ENCODE peak calls at places on chromosome 12, in four cellular contexts. A is tibial nerve, R is neuronal stem cell, D is endodermal cell. H is an unnamed sample. For H3K36me3, the result is how much of the 10 kb centered on the place peaks cover.

GRCh38 chr12:107610030-107610859 is 75.4 kb upstream of the PWP1 start:
- DNase-seq in A (no peak), R (peak), D (peak), H (peak)

GRCh38 chr12:7501031-7501585 is 2.5 kb downstream of the CD163 start:
- DNase-seq in A (no peak), R (no peak), D (no peak), H (no peak)

GRCh38 chr12:4251967-4252366 is 21.6 kb upstream of the CCND2 start:
- DNase-seq in A (no peak), D (no peak), R (no peak), H (no peak)

GRCh38 chr12:113747048-113747447 is 219.1 kb downstream of the RBM19 start:
- DNase-seq in D (no peak), A (no peak), R (no peak), H (no peak)

GRCh38 chr12:53714004-53714403 is 13.2 kb downstream of the CALCOCO1 start:
- DNase-seq in A (no peak), D (no peak), R (no peak), H (no peak)

GRCh38 chr12:30972035-30972434 is 45.5 kb downstream of the TSPAN11 start:
- DNase-seq in A (no peak), R (no peak), D (no peak), H (no peak)

GRCh38 chr12:110157539-110157938 is 33.4 kb downstream of the IFT81 start:
- DNase-seq in D (no peak), R (no peak), A (no peak), H (no peak)

GRCh38 chr12:104475269-104475668 is 18.5 kb downstream of the CHST11 start:
- DNase-seq in D (no peak), R (no peak), A (no peak), H (no peak)

GRCh38 chr12:79262938-79263337 is 398.4 kb downstream of the SYT1 start:
- DNase-seq in R (peak), A (no peak), D (no peak), H (no peak)

GRCh38 chr12:71019282-71019831 is 98.8 kb upstream of the PTPRR start:
- DNase-seq in R (no peak), D (no peak), A (no peak), H (no peak)

GRCh38 chr12:46450279-46450748 is 77.7 kb upstream of the SLC38A2 start:
- DNase-seq in R (no peak), D (no peak), A (peak), H (peak)

GRCh38 chr12:56987551-56988053 is 18.7 kb downstream of the ZBTB39 start:
- DNase-seq in A (peak), R (peak), D (peak), H (peak)

GRCh38 chr12:5807090-5807414 is 138.0 kb downstream of the ANO2 start:
- DNase-seq in R (no peak), D (no peak), A (no peak), H (no peak)

GRCh38 chr12:109461049-109461845 is 15.9 kb downstream of the KCTD10 start:
- DNase-seq in D (no peak), A (peak), R (no peak), H (no peak)

GRCh38 chr12:78119351-78119918 is 288.7 kb downstream of the NAV3 start:
- DNase-seq in A (no peak), D (no peak), R (no peak), H (no peak)

GRCh38 chr12:16492240-16492639 is 113.7 kb downstream of the LMO3 start:
- DNase-seq in A (no peak), R (no peak), D (peak), H (no peak)

GRCh38 chr12:102950950-102951490 is 6.5 kb upstream of the ASCL1 start:
- DNase-seq in D (no peak), R (no peak), A (no peak), H (no peak)

GRCh38 chr12:25377475-25378179 is 126.9 kb upstream of the KRAS start:
- DNase-seq in A (no peak), D (peak), R (no peak), H (no peak)

GRCh38 chr12:102567031-102567985 is 86.9 kb upstream of the IGF1 start:
- DNase-seq in A (no peak), D (no peak), R (no peak), H (no peak)

GRCh38 chr12:71710276-71711125 is 24.6 kb downstream of the TMEM19 start:
- DNase-seq in A (no peak), D (no peak), R (no peak), H (no peak)

GRCh38 chr12:58363971-58364370 is 422.6 kb downstream of the ATP23 start:
- DNase-seq in R (no peak), A (no peak), D (no peak), H (no peak)

GRCh38 chr12:29158364-29158763 is 9.3 kb downstream of the FAR2 start:
- DNase-seq in D (no peak), A (no peak), R (no peak), H (no peak)

GRCh38 chr12:52942914-52943207 is 6.1 kb upstream of the KRT18 start:
- DNase-seq in R (no peak), D (no peak), A (no peak), H (no peak)

GRCh38 chr12:23039834-23040233 is 414.9 kb downstream of the ETNK1 start:
- DNase-seq in D (no peak), R (no peak), A (no peak), H (no peak)

GRCh38 chr12:120054293-120054692 is 62.3 kb downstream of the RAB35 start:
- DNase-seq in R (no peak), A (no peak), D (no peak), H (no peak)

GRCh38 chr12:132803883-132804282 is 24.8 kb downstream of the GOLGA3 start:
- DNase-seq in A (no peak), R (no peak), D (no peak), H (no peak)

GRCh38 chr12:109162551-109162950 is 46.2 kb downstream of the ACACB start:
- DNase-seq in D (no peak), R (no peak), A (no peak), H (no peak)

GRCh38 chr12:78149459-78149858 is 318.8 kb downstream of the NAV3 start:
- DNase-seq in D (no peak), A (no peak), R (no peak), H (no peak)

GRCh38 chr12:72178871-72179270 is 93.3 kb upstream of the TRHDE start:
- DNase-seq in D (no peak), A (no peak), R (no peak), H (no peak)

GRCh38 chr12:69630191-69630590 is 19.5 kb upstream of the LRRC10 start:
- DNase-seq in D (peak), R (no peak), A (no peak), H (no peak)

GRCh38 chr12:73053903-73054302 is 781.7 kb downstream of the TRHDE start:
- DNase-seq in A (no peak), D (no peak), R (no peak), H (no peak)

GRCh38 chr12:123897221-123897620 is 75.4 kb downstream of the CCDC92 start:
- DNase-seq in R (no peak), A (no peak), D (no peak), H (no peak)

GRCh38 chr12:123085730-123086487 is 65.0 kb downstream of the PITPNM2 start:
- DNase-seq in R (no peak), D (no peak), A (no peak), H (peak)

GRCh38 chr12:21541773-21542172 is 15.7 kb downstream of the SPX start:
- DNase-seq in D (no peak), R (no peak), A (no peak), H (no peak)

GRCh38 chr12:114395755-114396152 is 10.2 kb downstream of the TBX5 start:
- DNase-seq in D (peak), R (peak), A (no peak), H (no peak)

GRCh38 chr12:6394398-6394797 is 10.4 kb downstream of the LTBR start:
- DNase-seq in D (no peak), R (no peak), A (no peak), H (no peak)

GRCh38 chr12:119679081-119679480 is 11.1 kb downstream of the PRKAB1 start:
- DNase-seq in A (no peak), D (peak), R (no peak), H (no peak)

GRCh38 chr12:51524386-51524901 is 66.6 kb upstream of the SCN8A start:
- DNase-seq in D (no peak), R (no peak), A (no peak), H (no peak)

GRCh38 chr12:5171701-5172100 is 128.0 kb downstream of the KCNA5 start:
- DNase-seq in A (no peak), R (peak), D (peak), H (peak)

GRCh38 chr12:9243999-9244649 is 35.9 kb upstream of the PZP start:
- DNase-seq in A (no peak), R (no peak), D (no peak), H (no peak)

GRCh38 chr12:9244894-9245293 is 36.7 kb upstream of the PZP start:
- DNase-seq in D (no peak), R (no peak), A (no peak), H (peak)

GRCh38 chr12:9237286-9237685 is 29.1 kb upstream of the PZP start:
- DNase-seq in R (no peak), A (no peak), D (no peak), H (no peak)

GRCh38 chr12:9241301-9241700 is 33.1 kb upstream of the PZP start:
- DNase-seq in R (no peak), A (no peak), D (no peak), H (no peak)

DNA sequence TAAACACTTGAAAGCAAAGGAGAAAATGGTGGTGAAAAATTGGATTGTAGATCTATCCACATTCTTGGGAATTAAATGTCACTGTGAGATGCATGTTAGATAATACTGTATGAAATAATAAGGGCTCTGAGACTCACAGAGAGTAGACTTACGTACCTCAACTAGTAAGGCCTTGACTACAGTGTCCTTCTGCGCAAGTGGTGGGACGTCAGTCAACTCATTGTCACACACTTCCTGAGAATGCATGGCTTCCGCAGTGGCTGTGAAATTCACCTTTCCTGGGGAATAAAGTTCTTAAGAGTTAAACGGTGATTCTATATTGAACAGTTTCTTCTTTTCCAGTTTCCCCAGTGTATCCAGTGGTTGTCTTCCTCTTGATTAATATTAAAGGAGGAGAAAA is 32.6 kb upstream of the PZP start:
- DNase-seq in R (no peak), D (no peak), A (no peak), H (no peak)
- H3K27ac ChIP-seq in R (no peak), D (no peak), A (no peak), H (no peak)

DNA sequence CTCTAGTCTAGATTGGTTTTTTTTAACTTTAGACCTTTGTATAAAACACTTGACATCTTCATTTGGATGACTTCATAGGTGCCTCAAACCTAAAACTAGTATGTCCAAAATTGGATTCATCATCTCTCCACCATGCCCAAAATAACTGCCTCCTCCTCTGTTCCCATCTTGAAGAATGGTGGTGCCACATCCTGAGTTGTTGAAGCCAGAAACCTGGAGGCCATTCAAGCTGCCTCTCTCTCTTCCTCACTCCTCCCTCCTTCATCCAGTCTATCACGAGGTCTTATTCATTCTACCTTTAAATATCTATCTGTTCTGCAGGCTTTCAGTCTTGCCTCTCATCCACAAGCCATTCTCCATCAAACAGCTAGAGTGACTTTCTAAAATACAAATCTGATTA is 26.5 kb upstream of the USP44 start:
- DNase-seq in R (no peak), A (no peak), D (no peak), H (no peak)
- H3K36me3 ChIP-seq in R (under half), A (under half), D (under half), H (under half)

GRCh38 chr12:131222271-131223139 is 268.8 kb downstream of the ADGRD1 start:
- DNase-seq in D (peak), R (peak), A (peak), H (no peak)
- H3K27ac ChIP-seq in D (peak), R (peak), A (no peak), H (no peak)

GRCh38 chr12:14741153-14741552 is 44.8 kb upstream of the GUCY2C start:
- DNase-seq in R (no peak), A (no peak), D (no peak), H (no peak)
- H3K36me3 ChIP-seq in R (under half), A (under half), D (under half), H (under half)

DNA sequence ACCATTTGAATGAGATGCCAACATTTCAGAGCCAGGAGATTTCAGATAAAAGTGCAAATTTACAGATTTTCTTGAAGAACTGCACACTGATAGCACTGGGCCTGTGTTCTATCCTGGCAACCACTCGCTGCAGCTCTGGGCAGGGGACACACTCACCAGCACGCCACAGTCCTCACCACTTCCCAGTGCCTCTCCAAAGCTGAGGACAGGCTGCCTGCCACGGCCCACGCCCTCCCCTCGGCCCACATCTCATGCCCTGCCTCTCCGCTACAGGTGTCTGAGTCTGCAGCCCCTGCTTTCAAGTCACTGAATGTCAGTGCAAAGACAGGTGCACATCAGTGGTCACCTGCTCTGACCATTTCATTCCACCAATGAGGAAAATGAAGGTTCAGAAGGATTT is 12.7 kb downstream of the CAMKK2 start:
- DNase-seq in D (peak), A (no peak), R (no peak), H (no peak)
- H3K27ac ChIP-seq in D (no peak), A (no peak), R (no peak), H (peak)

DNA sequence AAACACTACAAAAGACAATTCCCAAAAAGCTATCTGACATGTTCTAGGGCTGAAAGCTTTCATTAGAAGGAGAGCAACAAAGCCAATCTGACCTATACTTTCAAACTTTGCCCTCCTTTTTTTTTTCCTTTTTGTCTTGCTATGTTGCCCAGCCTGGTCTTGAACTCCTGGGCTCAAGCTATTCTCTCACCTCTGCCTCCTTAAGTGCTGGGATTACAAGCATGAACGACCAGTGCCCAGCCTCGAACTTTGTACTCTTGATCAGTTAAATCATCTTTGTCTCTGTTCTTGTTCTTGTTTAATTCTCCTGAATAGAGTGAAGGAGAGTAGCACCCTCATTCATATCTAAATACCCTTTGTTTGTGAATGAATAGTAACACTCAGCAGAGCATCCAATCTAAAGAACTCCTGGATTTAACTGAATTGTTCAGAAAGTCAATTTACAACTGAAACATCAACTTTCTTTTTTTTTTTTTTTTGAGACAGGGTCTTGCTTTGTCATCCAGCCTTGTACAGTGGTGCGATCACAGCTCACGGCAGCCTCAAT is 22.1 kb downstream of the ERP29 start:
- DNase-seq in R (no peak), A (no peak), D (no peak), H (no peak)
- H3K36me3 ChIP-seq in R (under half), A (half or more), D (half or more), H (under half)

GRCh38 chr12:88141425-88141773 is 489 bp downstream of the CEP290 start:
- DNase-seq in A (no peak), D (no peak), R (no peak), H (no peak)
- H3K27ac ChIP-seq in A (no peak), D (no peak), R (no peak), H (peak)

DNA sequence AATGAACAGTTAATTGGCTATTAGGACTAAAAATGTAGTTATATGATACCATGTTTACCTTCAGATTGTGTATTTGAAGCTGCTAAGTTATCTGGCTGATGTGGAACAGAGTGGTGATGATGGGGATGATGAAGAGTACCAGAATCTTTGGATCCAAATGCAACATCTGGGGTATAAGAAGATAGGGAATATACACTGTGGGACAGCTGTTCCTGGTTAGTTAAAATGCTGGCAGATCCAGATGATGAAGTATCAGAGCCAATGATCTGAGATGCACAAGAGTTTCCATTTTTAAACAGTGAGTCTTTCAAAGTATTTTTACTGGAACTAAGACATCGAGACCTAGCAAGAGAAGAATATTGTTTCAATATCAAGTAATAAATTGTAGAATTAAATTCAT is 31.6 kb downstream of the SENP1 start:
- DNase-seq in D (no peak), A (no peak), R (no peak), H (no peak)
- H3K36me3 ChIP-seq in D (under half), A (half or more), R (under half), H (under half)

GRCh38 chr12:80715850-80716249 is 862 bp upstream of the MYF5 start:
- DNase-seq in A (no peak), D (peak), R (no peak), H (no peak)

GRCh38 chr12:80714055-80714454 is 2.7 kb upstream of the MYF5 start:
- DNase-seq in R (no peak), A (no peak), D (peak), H (no peak)

GRCh38 chr12:80713419-80713818 is 3.3 kb upstream of the MYF5 start:
- DNase-seq in D (no peak), R (no peak), A (no peak), H (no peak)

GRCh38 chr12:80712866-80713265 is 3.8 kb upstream of the MYF5 start:
- DNase-seq in A (no peak), D (no peak), R (no peak), H (no peak)

GRCh38 chr12:80714846-80715245 is 1.9 kb upstream of the MYF5 start:
- DNase-seq in D (peak), R (no peak), A (no peak), H (no peak)
- H3K27ac ChIP-seq in D (no peak), R (no peak), A (no peak), H (no peak)

H was measured in testis.